ENCODE peak calls at places on chromosome 3, in four cellular contexts. I is adrenal gland; O is SJSA1; A is CD8-positive, alpha-beta T cell. N is an unnamed sample.

GRCh38 chr3:65493938-65494337 is 544.8 kb downstream of the MAGI1 start:
- DNase-seq in I (no peak), O (no peak), A (no peak), N (no peak)

GRCh38 chr3:119310052-119310451 is 15.9 kb downstream of the ARHGAP31 start:
- DNase-seq in I (no peak), O (peak; percentile 93), A (no peak), N (peak; percentile 89)

GRCh38 chr3:126846316-126846715 is 136.6 kb upstream of the PLXNA1 start:
- DNase-seq in I (no peak), O (no peak), A (no peak), N (no peak)

GRCh38 chr3:173894-174293 is 22.7 kb upstream of the CHL1 start:
- DNase-seq in I (no peak), O (no peak), A (no peak), N (no peak)

GRCh38 chr3:126081618-126082333 is 2.1 kb downstream of the SLC41A3 start:
- DNase-seq in I (peak; percentile 84), O (peak; percentile 62), A (no peak), N (peak; percentile 95)

GRCh38 chr3:194833511-194833910 is 147.8 kb downstream of the FAM43A start:
- DNase-seq in I (no peak), O (no peak), A (no peak), N (no peak)

GRCh38 chr3:197154-197855 is 742 bp downstream of the CHL1 start:
- DNase-seq in I (no peak), O (peak; percentile 35), A (no peak), N (no peak)

GRCh38 chr3:16085884-16086608 is 88.4 kb upstream of the GALNT15 start:
- DNase-seq in I (peak; percentile 45), O (no peak), A (no peak), N (no peak)

GRCh38 chr3:53516339-53516738 is 21.9 kb downstream of the CACNA1D start:
- DNase-seq in I (no peak), O (no peak), A (no peak), N (no peak)

GRCh38 chr3:127008236-127008635 is 25.3 kb downstream of the PLXNA1 start:
- DNase-seq in I (no peak), O (no peak), A (no peak), N (no peak)

GRCh38 chr3:114624047-114624445 is 330.2 kb downstream of the TIGIT start:
- DNase-seq in I (peak; percentile 56), O (peak; percentile 51), A (no peak), N (peak; percentile 47)

GRCh38 chr3:128466840-128467541 is at the start of gene DNAJB8:
- DNase-seq in I (no peak), O (no peak), A (peak; percentile 11), N (no peak)

GRCh38 chr3:41683666-41684350 is 278.1 kb downstream of the ULK4 start:
- DNase-seq in I (no peak), O (peak; percentile 48), A (no peak), N (peak; percentile 60)

GRCh38 chr3:168414149-168414548 is 318.4 kb upstream of the GOLIM4 start:
- DNase-seq in I (no peak), O (no peak), A (no peak), N (no peak)

GRCh38 chr3:159969-160368 is 36.6 kb upstream of the CHL1 start:
- DNase-seq in I (no peak), O (no peak), A (no peak), N (no peak)

GRCh38 chr3:139204756-139205155 is 139.1 kb upstream of the MRPS22 start:
- DNase-seq in I (no peak), O (no peak), A (no peak), N (peak; percentile 34)

GRCh38 chr3:171454026-171454425 is 6.2 kb downstream of the TNIK start:
- DNase-seq in I (no peak), O (no peak), A (no peak), N (no peak)

GRCh38 chr3:192395506-192395905 is 331.8 kb downstream of the FGF12 start:
- DNase-seq in I (no peak), O (no peak), A (no peak), N (no peak)

GRCh38 chr3:192130534-192131132 is 596.7 kb downstream of the FGF12 start:
- DNase-seq in I (peak; percentile 60), O (peak; percentile 31), A (no peak), N (peak; percentile 61)

GRCh38 chr3:112894258-112894657 is 47.6 kb upstream of the CD200R1L start:
- DNase-seq in I (no peak), O (no peak), A (no peak), N (no peak)

GRCh38 chr3:40116478-40117162 is 192.9 kb upstream of the EIF1B start:
- DNase-seq in I (no peak), O (no peak), A (no peak), N (peak; percentile 71)

GRCh38 chr3:181741428-181741827 is 29.7 kb downstream of the SOX2 start:
- DNase-seq in I (no peak), O (no peak), A (no peak), N (no peak)

GRCh38 chr3:160486459-160486869 is 36.9 kb upstream of the TRIM59 start:
- DNase-seq in I (no peak), O (no peak), A (no peak), N (no peak)

GRCh38 chr3:149299938-149300791 is 33.3 kb downstream of the TM4SF18 start:
- DNase-seq in I (peak; percentile 67), O (peak; percentile 68), A (no peak), N (no peak)

GRCh38 chr3:123194552-123194951 is 7.2 kb upstream of the SEC22A start:
- DNase-seq in I (peak; percentile 37), O (no peak), A (no peak), N (no peak)

GRCh38 chr3:27714692-27715453 is 7.2 kb downstream of the EOMES start:
- DNase-seq in I (peak; percentile 33), O (no peak), A (peak; percentile 37), N (no peak)

GRCh38 chr3:59709702-59710555 is 660.1 kb upstream of the CFAP20DC start:
- DNase-seq in I (peak; percentile 40), O (no peak), A (no peak), N (no peak)

GRCh38 chr3:145716519-145716918 is 444.5 kb downstream of the PLOD2 start:
- DNase-seq in I (no peak), O (no peak), A (no peak), N (no peak)

GRCh38 chr3:115351193-115351592 is 204.1 kb upstream of the ZBTB20 start:
- DNase-seq in I (no peak), O (no peak), A (no peak), N (no peak)

GRCh38 chr3:157624801-157625200 is 121.6 kb upstream of the VEPH1 start:
- DNase-seq in I (no peak), O (no peak), A (no peak), N (no peak)

GRCh38 chr3:51441282-51442030 is 50.4 kb downstream of the RBM15B start:
- DNase-seq in I (no peak), O (no peak), A (no peak), N (no peak)

GRCh38 chr3:166955549-166955948 is 424.5 kb downstream of the ZBBX start:
- DNase-seq in I (no peak), O (no peak), A (no peak), N (no peak)

GRCh38 chr3:77780621-77781020 is 740.7 kb downstream of the ROBO2 start:
- DNase-seq in I (no peak), O (no peak), A (no peak), N (no peak)

GRCh38 chr3:66485291-66485968 is 15.4 kb downstream of the LRIG1 start:
- DNase-seq in I (no peak), O (no peak), A (no peak), N (no peak)

GRCh38 chr3:81242871-81243270 is 518.6 kb downstream of the GBE1 start:
- DNase-seq in I (no peak), O (no peak), A (no peak), N (no peak)

GRCh38 chr3:177195941-177196472 is 1.3 kb downstream of the TBL1XR1 start:
- DNase-seq in I (no peak), O (no peak), A (peak; percentile 39), N (peak; percentile 69)

N was measured in osteoblast.